ENCODE peak calls at places on chromosomes 16 and 17, in ten cellular contexts. M is bronchial epithelial cell, I is mammary epithelial cell, F is IMR-90, L is upper lobe of left lung, U is AG10803, R is cardiac muscle cell, Q is choroid plexus epithelial cell, C is tibial nerve, D is sigmoid colon. G is an unnamed sample.

GRCh38 chr16:82655720-82656500 is 29.1 kb downstream of the CDH13 start:
- DNase-seq in M (no peak), C (no peak), Q (no peak), L (no peak), I (no peak), D (peak), R (no peak), U (no peak), F (no peak), G (no peak)

GRCh38 chr16:2468725-2469398 is 2.2 kb upstream of the NTN3 start:
- DNase-seq in F (no peak), R (no peak), M (no peak), Q (no peak), L (peak), C (no peak), D (no peak), I (no peak), U (no peak), G (no peak)

GRCh38 chr17:36931096-36931696 is 6.1 kb upstream of the LHX1 start:
- DNase-seq in R (no peak), F (no peak), M (no peak), U (no peak), Q (no peak), D (no peak), C (no peak), L (no peak), I (no peak), G (no peak)

GRCh38 chr17:76909971-76910760 is 42.0 kb downstream of the MGAT5B start:
- DNase-seq in U (peak), I (peak), Q (peak), C (no peak), L (no peak), R (peak), F (peak), D (no peak), M (peak), G (peak)

GRCh38 chr17:19237389-19238166 is 412 bp downstream of the EPN2 start:
- DNase-seq in C (no peak), L (peak), U (no peak), M (peak), R (peak), D (peak), Q (no peak), I (peak), F (no peak), G (no peak)

GRCh38 chr16:78448658-78449327 is 349.3 kb downstream of the WWOX start:
- DNase-seq in I (no peak), M (no peak), U (no peak), C (no peak), F (no peak), D (no peak), L (no peak), Q (no peak), R (no peak), G (no peak)

GRCh38 chr17:74768069-74768762 is 7.9 kb downstream of the NAT9 start:
- DNase-seq in D (peak), I (no peak), M (no peak), U (peak), L (no peak), R (no peak), C (no peak), Q (peak), F (peak), G (peak)

GRCh38 chr17:17420561-17421269 is 56.1 kb upstream of the MED9 start:
- DNase-seq in D (peak), I (no peak), R (no peak), U (peak), F (peak), L (no peak), Q (peak), C (peak), M (no peak), G (no peak)

GRCh38 chr16:86490859-86491642 is 19.3 kb upstream of the FOXF1 start:
- DNase-seq in U (peak), R (no peak), Q (no peak), L (no peak), C (no peak), D (peak), F (peak), M (no peak), I (no peak), G (peak)

GRCh38 chr17:27489045-27489715 is 32.9 kb downstream of the KSR1 start:
- DNase-seq in Q (peak), R (no peak), C (peak), D (peak), M (peak), I (peak), L (peak), F (peak), U (peak), G (peak)

GRCh38 chr16:9091867-9092281 is 430 bp downstream of the HAPSTR1 start:
- DNase-seq in Q (no peak), L (no peak), D (peak), F (no peak), R (peak), U (peak), C (peak), M (no peak), I (peak), G (no peak)

GRCh38 chr17:2233441-2233947 is 70.1 kb downstream of the SMG6 start:
- DNase-seq in L (no peak), M (no peak), D (peak), R (no peak), C (no peak), I (no peak), U (peak), Q (peak), F (peak), G (no peak)

GRCh38 chr17:34547453-34548063 is 31.8 kb upstream of the TMEM132E start:
- DNase-seq in L (no peak), C (no peak), R (no peak), I (no peak), Q (no peak), D (no peak), M (no peak), F (no peak), U (no peak), G (no peak)

GRCh38 chr17:38797091-38797490 is 2.3 kb downstream of the PIP4K2B start:
- DNase-seq in D (no peak), I (peak), F (peak), L (no peak), Q (peak), M (peak), U (peak), C (no peak), R (no peak), G (no peak)

GRCh38 chr17:67639997-67640396 is 77.7 kb upstream of the NOL11 start:
- DNase-seq in F (no peak), D (no peak), Q (no peak), R (no peak), C (no peak), M (no peak), U (no peak), I (no peak), L (no peak), G (no peak)

GRCh38 chr17:15279011-15279477 is 13.9 kb upstream of the PMP22 start:
- DNase-seq in F (peak), D (no peak), U (peak), I (peak), R (no peak), Q (peak), L (no peak), M (peak), C (no peak), G (peak)

GRCh38 chr16:23504076-23504452 is 6.2 kb downstream of the GGA2 start:
- DNase-seq in R (no peak), C (peak), F (peak), I (peak), M (peak), D (no peak), U (peak), L (no peak), Q (peak), G (peak)

DNA sequence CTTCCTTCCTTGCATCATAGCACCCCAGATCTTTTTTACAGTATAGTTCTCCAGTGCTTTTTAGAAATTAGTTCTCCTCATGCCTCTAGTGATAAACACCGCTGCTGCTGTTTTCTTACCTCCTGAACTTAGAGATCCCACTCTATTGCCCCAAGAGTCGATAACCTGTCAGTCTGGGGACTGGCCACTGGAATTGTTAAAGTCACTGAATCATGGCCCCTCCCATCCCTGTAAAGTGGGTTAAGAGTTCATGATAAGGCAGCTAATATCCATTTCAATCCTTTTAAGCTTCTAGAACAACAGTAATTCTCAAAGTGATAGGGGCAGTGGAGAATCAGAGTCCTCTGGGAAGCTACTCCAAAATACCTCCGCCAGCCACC is 1.8 kb upstream of the SMARCD2 start:
- DNase-seq in I (no peak), F (no peak), D (no peak), C (no peak), Q (no peak), R (no peak), L (no peak), M (no peak), U (no peak), G (no peak)
- H3K4me3 ChIP-seq in I (no peak), F (no peak), D (peak), C (no peak), Q (no peak), R (no peak), L (no peak), M (no peak), U (no peak), G (no peak)

GRCh38 chr16:89024546-89024945 is 47.5 kb upstream of the CBFA2T3 start:
- DNase-seq in R (no peak), M (no peak), C (no peak), I (no peak), U (no peak), F (no peak), L (no peak), D (no peak), Q (no peak), G (no peak)
- H3K4me3 ChIP-seq in R (no peak), M (no peak), C (no peak), I (no peak), U (no peak), F (no peak), L (no peak), D (no peak), Q (no peak), G (no peak)

GRCh38 chr17:44137891-44138709 is 3.6 kb upstream of the HROB start:
- DNase-seq in R (peak), M (peak), I (peak), C (peak), L (peak), D (peak), Q (peak), U (peak), F (peak), G (peak)
- H3K4me3 ChIP-seq in R (no peak), M (peak), I (peak), C (no peak), L (no peak), D (no peak), Q (peak), U (peak), F (peak), G (peak)

GRCh38 chr16:165539-166374 is at the start of gene HBM:
- DNase-seq in U (no peak), M (no peak), R (no peak), D (no peak), I (no peak), F (no peak), C (no peak), L (peak), Q (no peak), G (no peak)
- H3K4me3 ChIP-seq in U (no peak), M (no peak), R (peak), D (no peak), I (no peak), F (no peak), C (no peak), L (no peak), Q (no peak), G (no peak)

DNA sequence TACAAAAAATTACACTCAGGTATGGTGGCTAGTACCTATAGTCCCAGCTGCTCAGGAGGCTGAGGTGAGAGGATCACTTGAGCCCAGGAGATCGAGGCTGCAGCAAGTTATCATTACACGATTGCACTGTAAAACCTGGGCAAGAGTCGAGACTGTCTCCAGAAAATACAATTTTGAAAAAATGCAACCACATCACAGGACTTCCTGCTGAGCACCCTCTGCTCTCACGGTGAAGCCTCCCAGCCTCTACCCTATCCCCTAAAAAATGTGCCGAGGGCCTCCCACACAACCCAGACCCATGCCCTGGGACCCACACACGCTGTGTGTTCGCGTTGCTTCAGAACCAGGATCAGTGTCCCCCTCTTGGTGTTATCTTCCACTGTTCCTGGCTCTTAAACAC is 236.1 kb downstream of the CPPED1 start:
- DNase-seq in C (no peak), M (no peak), L (no peak), F (no peak), D (no peak), I (no peak), U (no peak), R (no peak), Q (no peak), G (no peak)
- H3K4me3 ChIP-seq in C (no peak), M (no peak), L (no peak), F (no peak), D (no peak), I (no peak), U (no peak), R (no peak), Q (no peak), G (no peak)

G was measured in PC-3.